ENCODE peak calls at places on chromosomes 12 and 14, in nine cellular contexts. U, A, D, X, Y, T, K, E and I are unnamed samples.

GRCh38 chr14:103692159-103692558 is 23.1 kb downstream of the XRCC3 start:
- DNase-seq in X (no peak), D (no peak), E (no peak), T (no peak), A (no peak), Y (no peak), U (no peak), K (no peak), I (no peak)

GRCh38 chr14:70891741-70892140 is 15.5 kb upstream of the PCNX1 start:
- DNase-seq in K (no peak), D (no peak), A (no peak), Y (no peak), E (no peak), U (no peak), T (no peak), X (no peak), I (no peak)

GRCh38 chr14:100522616-100523021 is 64.6 kb downstream of the BEGAIN start:
- DNase-seq in D (no peak), T (no peak), E (no peak), Y (no peak), X (no peak), U (no peak), A (no peak), K (no peak), I (no peak)

GRCh38 chr12:77032406-77032805 is 33.0 kb downstream of the E2F7 start:
- DNase-seq in X (no peak), K (no peak), A (no peak), T (no peak), Y (no peak), E (no peak), D (no peak), U (peak), I (no peak)

GRCh38 chr14:61065671-61066070 is 84.6 kb downstream of the SLC38A6 start:
- DNase-seq in U (no peak), K (no peak), E (no peak), X (no peak), A (no peak), Y (no peak), D (no peak), T (no peak), I (no peak)

GRCh38 chr14:55717621-55718020 is 137.6 kb downstream of the KTN1 start:
- DNase-seq in Y (no peak), X (no peak), D (no peak), A (no peak), U (no peak), K (no peak), E (no peak), T (no peak), I (no peak)

GRCh38 chr12:115763982-115764621 is 513.4 kb downstream of the MED13L start:
- DNase-seq in D (no peak), K (no peak), X (no peak), Y (no peak), U (no peak), A (no peak), T (no peak), E (no peak), I (no peak)

GRCh38 chr12:66829660-66830325 is 150.9 kb upstream of the GRIP1 start:
- DNase-seq in T (no peak), A (no peak), Y (no peak), E (no peak), U (no peak), D (no peak), K (no peak), X (no peak), I (no peak)

GRCh38 chr14:79415726-79416125 is 795.6 kb downstream of the DIO2 start:
- DNase-seq in T (no peak), U (peak), Y (no peak), X (no peak), E (no peak), A (no peak), D (no peak), K (no peak), I (no peak)

GRCh38 chr12:50745861-50746260 is 18.0 kb upstream of the ATF1 start:
- DNase-seq in D (no peak), A (no peak), E (no peak), X (no peak), T (no peak), K (no peak), U (no peak), Y (no peak), I (no peak)

GRCh38 chr12:5272061-5272820 is 159.7 kb upstream of the NTF3 start:
- DNase-seq in E (no peak), K (no peak), Y (no peak), A (no peak), T (no peak), X (no peak), D (no peak), U (no peak), I (no peak)

GRCh38 chr12:62078020-62078419 is 182.2 kb upstream of the USP15 start:
- DNase-seq in D (no peak), T (no peak), X (no peak), E (no peak), K (no peak), U (no peak), Y (no peak), A (no peak), I (no peak)

GRCh38 chr12:62472472-62472871 is 5.8 kb downstream of the MON2 start:
- DNase-seq in E (no peak), T (no peak), Y (no peak), D (no peak), A (no peak), K (no peak), U (peak), X (no peak), I (no peak)

GRCh38 chr14:75627406-75627805 is 33.3 kb downstream of the ERG28 start:
- DNase-seq in Y (no peak), T (no peak), X (no peak), U (no peak), D (peak), A (no peak), E (no peak), K (no peak), I (no peak)

GRCh38 chr14:100321473-100322137 is 1.5 kb upstream of the SLC25A47 start:
- DNase-seq in K (no peak), D (peak), X (no peak), E (no peak), A (no peak), U (no peak), Y (no peak), T (no peak), I (no peak)

GRCh38 chr14:104341532-104342434 is 203.4 kb downstream of the KIF26A start:
- DNase-seq in U (no peak), Y (peak), X (peak), E (peak), D (peak), A (peak), T (peak), K (peak), I (no peak)

GRCh38 chr12:132279184-132279889 is 50.1 kb downstream of the GALNT9 start:
- DNase-seq in T (peak), Y (no peak), K (no peak), E (no peak), A (no peak), U (no peak), D (peak), X (no peak), I (no peak)

GRCh38 chr14:65277027-65277426 is 135.5 kb upstream of the FUT8 start:
- DNase-seq in K (no peak), A (no peak), X (peak), T (no peak), U (peak), E (no peak), D (no peak), Y (no peak), I (no peak)

GRCh38 chr12:33488036-33488435 is 48.4 kb upstream of the SYT10 start:
- DNase-seq in K (no peak), D (no peak), A (no peak), T (no peak), X (no peak), E (no peak), Y (no peak), U (no peak), I (no peak)

GRCh38 chr12:130027798-130028197 is 124.0 kb upstream of the TMEM132D start:
- DNase-seq in E (no peak), D (no peak), U (no peak), Y (no peak), A (no peak), X (no peak), T (no peak), K (no peak), I (no peak)

GRCh38 chr14:24362241-24362960 is 5.6 kb upstream of the NFATC4 start:
- DNase-seq in U (peak), A (no peak), Y (no peak), D (no peak), T (no peak), X (no peak), E (no peak), K (no peak), I (no peak)

GRCh38 chr12:58765653-58766554 is 154.4 kb downstream of the LRIG3 start:
- DNase-seq in X (no peak), A (no peak), E (no peak), Y (no peak), U (no peak), T (no peak), D (peak), K (peak), I (no peak)

GRCh38 chr14:103818422-103818821 is 29.0 kb downstream of the PPP1R13B start:
- DNase-seq in E (no peak), X (no peak), U (no peak), Y (no peak), A (no peak), D (no peak), T (no peak), K (no peak), I (no peak)

GRCh38 chr14:24192933-24193332 is 2.3 kb downstream of the TM9SF1 start:
- DNase-seq in D (no peak), Y (no peak), E (no peak), T (no peak), U (no peak), K (no peak), A (no peak), X (no peak), I (no peak)